ENCODE peak calls at places on chromosomes 13 and 19, in ten cellular contexts. N, E, T, J, S, U, L, P, H and Y are unnamed samples.
A peak's percentile ranks its signal among the peaks of the same experiment; 100 is the strongest.

GRCh38 chr13:50888362-50888761 is 21.2 kb upstream of the RNASEH2B start:
- DNase-seq in S (no peak), T (no peak), L (no peak), N (no peak), P (no peak), H (no peak), J (no peak), E (no peak), U (no peak), Y (no peak)

GRCh38 chr13:106561551-106562170 is 6.3 kb downstream of the ARGLU1 start:
- DNase-seq in P (no peak), J (no peak), H (no peak), N (no peak), U (peak; percentile 74), T (no peak), S (no peak), E (no peak), L (peak; percentile 53), Y (peak; percentile 75)

GRCh38 chr19:42560731-42561130 is 32.5 kb upstream of the CEACAM1 start:
- DNase-seq in T (no peak), E (no peak), P (no peak), N (no peak), S (no peak), U (no peak), L (no peak), J (no peak), H (no peak), Y (no peak)

GRCh38 chr19:41796362-41796761 is at the start of gene CEACAM3:
- DNase-seq in J (no peak), L (no peak), E (no peak), N (no peak), T (no peak), S (no peak), U (no peak), P (no peak), H (no peak), Y (no peak)

GRCh38 chr19:55600336-55601028 is 394 bp downstream of the ZNF524 start:
- DNase-seq in T (no peak), J (no peak), N (no peak), H (no peak), S (peak; percentile 85), E (no peak), U (no peak), P (no peak), L (peak; percentile 54), Y (peak; percentile 84)

GRCh38 chr19:58555920-58556632 is 1.2 kb upstream of the CHMP2A start:
- DNase-seq in N (no peak), L (no peak), U (no peak), S (no peak), T (no peak), J (no peak), P (no peak), E (peak; percentile 54), H (no peak), Y (no peak)

GRCh38 chr13:65504213-65504612 is 1725.9 kb downstream of the PCDH9 start:
- DNase-seq in S (no peak), N (no peak), U (no peak), P (no peak), L (no peak), T (no peak), H (no peak), E (no peak), J (no peak), Y (no peak)

GRCh38 chr19:54421169-54421516 is 5.9 kb downstream of the TTYH1 start:
- DNase-seq in H (no peak), L (no peak), E (no peak), N (no peak), J (no peak), P (no peak), T (no peak), U (no peak), S (no peak), Y (no peak)

GRCh38 chr19:4506449-4507149 is 11.7 kb downstream of the PLIN4 start:
- DNase-seq in L (peak; percentile 80), P (peak; percentile 37), N (peak; percentile 63), S (no peak), J (no peak), U (no peak), T (peak; percentile 70), E (no peak), H (no peak), Y (peak; percentile 30)

GRCh38 chr19:14183741-14184395 is 22.1 kb downstream of the ADGRL1 start:
- DNase-seq in S (no peak), N (no peak), H (no peak), P (no peak), L (no peak), J (no peak), E (no peak), T (no peak), U (no peak), Y (no peak)

GRCh38 chr19:39188960-39189359 is 7.8 kb upstream of the NCCRP1 start:
- DNase-seq in L (no peak), H (no peak), T (no peak), E (no peak), P (no peak), J (no peak), U (no peak), N (no peak), S (no peak), Y (no peak)

GRCh38 chr19:805161-805561 is 7.9 kb downstream of the PTBP1 start:
- DNase-seq in S (no peak), N (no peak), U (no peak), H (no peak), E (no peak), J (no peak), T (no peak), P (no peak), L (no peak), Y (no peak)

GRCh38 chr19:22427587-22428298 is 5.6 kb upstream of the ZNF98 start:
- DNase-seq in N (no peak), U (no peak), H (no peak), S (no peak), L (no peak), E (no peak), J (no peak), P (no peak), T (no peak), Y (no peak)

GRCh38 chr19:49362926-49363264 is 679 bp upstream of the TEAD2 start:
- DNase-seq in U (no peak), H (no peak), E (peak; percentile 59), N (no peak), J (no peak), S (peak; percentile 40), T (no peak), L (peak; percentile 45), P (peak; percentile 33), Y (peak; percentile 19)

GRCh38 chr13:23876265-23876664 is 12.9 kb downstream of the MIPEP start:
- DNase-seq in L (peak; percentile 23), U (peak; percentile 48), H (peak; percentile 6), J (no peak), N (no peak), S (no peak), T (peak; percentile 47), E (no peak), P (peak; percentile 35), Y (no peak)

GRCh38 chr13:22757530-22758120 is 423.2 kb upstream of the SGCG start:
- DNase-seq in J (no peak), L (peak; percentile 7), T (peak; percentile 9), P (peak; percentile 2), S (no peak), E (no peak), N (peak; percentile 9), H (peak; percentile 10), U (no peak), Y (no peak)

GRCh38 chr13:109616021-109616420 is 170.4 kb downstream of the IRS2 start:
- DNase-seq in T (peak; percentile 19), N (no peak), L (no peak), P (no peak), J (no peak), S (no peak), U (no peak), H (no peak), E (no peak), Y (no peak)

GRCh38 chr13:69292789-69293425 is 814.7 kb upstream of the ATXN8OS start:
- DNase-seq in T (no peak), H (no peak), N (no peak), L (no peak), E (no peak), U (peak; percentile 32), S (no peak), J (no peak), P (no peak), Y (no peak)

DNA sequence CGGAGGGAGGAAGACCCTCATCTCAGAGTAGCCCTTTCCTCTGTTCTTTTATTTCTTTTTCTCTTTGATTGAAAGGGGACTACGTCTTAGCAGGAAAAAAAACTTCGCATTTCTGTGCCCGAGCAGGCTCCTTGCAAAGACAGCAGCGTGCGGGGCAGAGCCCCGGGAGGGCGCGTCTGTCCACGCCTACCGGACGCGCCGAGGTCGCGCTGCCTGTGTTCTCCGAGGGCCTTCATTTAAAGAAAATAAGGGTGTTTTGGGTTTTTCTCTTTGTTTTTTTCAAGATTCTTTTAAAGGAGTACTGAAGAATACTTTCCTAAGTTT is 29.2 kb downstream of the CERS1 start:
- DNase-seq in U (no peak), P (no peak), S (no peak), T (no peak), N (no peak), J (no peak), L (no peak), E (no peak), H (no peak), Y (no peak)
- TF ChIP-seq CTCF in U (no peak), P (no peak), S (peak; percentile 28), T (peak; percentile 47), N (no peak), J (peak; percentile 10), L (no peak), E (no peak), H (peak; percentile 25), Y (peak; percentile 73)

GRCh38 chr13:34107814-34108213 is 289.9 kb downstream of the RFC3 start:
- DNase-seq in J (no peak), H (no peak), U (no peak), L (no peak), P (peak; percentile 21), S (no peak), T (no peak), N (peak; percentile 37), E (no peak), Y (no peak)
- TF ChIP-seq CTCF in J (no peak), H (no peak), U (no peak), L (no peak), P (no peak), S (no peak), T (no peak), N (no peak), E (no peak), Y (no peak)

GRCh38 chr19:17235618-17236413 is 9.8 kb downstream of the OCEL1 start:
- DNase-seq in S (peak; percentile 70), U (peak; percentile 89), L (peak; percentile 76), N (peak; percentile 56), E (peak; percentile 85), J (peak; percentile 88), T (no peak), P (peak; percentile 64), H (peak; percentile 88), Y (peak; percentile 80)
- TF ChIP-seq CTCF in S (no peak), U (peak; percentile 62), L (peak; percentile 51), N (peak; percentile 66), E (peak; percentile 26), J (peak; percentile 57), T (peak; percentile 25), P (peak; percentile 38), H (peak; percentile 48), Y (peak; percentile 56)

DNA sequence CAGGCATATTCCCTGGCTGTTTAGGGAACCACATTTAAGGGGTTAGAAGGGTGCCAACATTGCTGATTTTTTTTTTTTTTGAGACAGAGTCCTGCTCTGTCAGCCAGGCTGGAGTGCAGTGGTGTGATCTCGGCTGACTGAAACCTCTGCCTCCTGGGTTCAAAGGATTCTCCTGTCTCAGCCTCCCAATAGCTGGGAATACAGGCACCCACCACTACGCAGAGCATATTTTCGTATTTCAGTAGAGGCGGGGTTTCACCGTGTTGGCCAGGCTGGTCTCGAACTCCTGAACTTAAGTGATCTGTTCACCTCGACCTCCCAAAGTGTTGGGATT is 7.8 kb upstream of the CRX start:
- DNase-seq in H (no peak), N (no peak), L (no peak), E (no peak), J (no peak), T (no peak), S (no peak), U (no peak), P (no peak), Y (no peak)
- TF ChIP-seq CTCF in H (peak; percentile 31), N (no peak), L (no peak), E (no peak), J (no peak), T (no peak), S (peak; percentile 11), U (no peak), P (no peak), Y (peak; percentile 33)